ENCODE peak calls at places on chromosomes 16 and 17, in five cellular contexts. One of them, this sample, is unnamed.

GRCh38 chr17:76383645-76384221 is 676 bp upstream of the SPHK1 start:
- DNase-seq in IMR-90: peak; percentile 53
- DNase-seq in HepG2: peak; percentile 63
- DNase-seq in GM12878: no peak
- DNase-seq in K562: peak; percentile 82
- DNase-seq in this sample: peak; percentile 90

GRCh38 chr16:66107661-66108060 is 258.8 kb upstream of the CDH5 start:
- DNase-seq in K562: no peak
- DNase-seq in GM12878: no peak
- DNase-seq in HepG2: no peak
- DNase-seq in IMR-90: peak; percentile 93
- DNase-seq in this sample: no peak

GRCh38 chr16:49956915-49957314 is 68.1 kb upstream of the CNEP1R1 start:
- DNase-seq in GM12878: no peak
- DNase-seq in K562: no peak
- DNase-seq in HepG2: no peak
- DNase-seq in IMR-90: no peak
- DNase-seq in this sample: no peak

GRCh38 chr17:19979917-19980770 is 2.5 kb upstream of the AKAP10 start:
- DNase-seq in IMR-90: no peak
- DNase-seq in K562: no peak
- DNase-seq in GM12878: no peak
- DNase-seq in HepG2: no peak
- DNase-seq in this sample: no peak

GRCh38 chr17:20926532-20926931 is 116.3 kb downstream of the USP22 start:
- DNase-seq in HepG2: no peak
- DNase-seq in K562: no peak
- DNase-seq in IMR-90: peak; percentile 50
- DNase-seq in GM12878: no peak
- DNase-seq in this sample: no peak

GRCh38 chr16:29911676-29912010 is 11.4 kb downstream of the ASPHD1 start:
- DNase-seq in GM12878: no peak
- DNase-seq in IMR-90: no peak
- DNase-seq in K562: no peak
- DNase-seq in HepG2: no peak
- DNase-seq in this sample: no peak

GRCh38 chr16:12728471-12728870 is 75.2 kb downstream of the CPPED1 start:
- DNase-seq in GM12878: no peak
- DNase-seq in IMR-90: no peak
- DNase-seq in K562: no peak
- DNase-seq in HepG2: no peak
- DNase-seq in this sample: no peak

GRCh38 chr17:5587431-5588032 is 3.2 kb upstream of the NLRP1 start:
- DNase-seq in HepG2: peak; percentile 81
- DNase-seq in IMR-90: peak; percentile 76
- DNase-seq in GM12878: no peak
- DNase-seq in K562: peak; percentile 73
- DNase-seq in this sample: peak; percentile 68

GRCh38 chr16:77675464-77676324 is 46.6 kb upstream of the NUDT7 start:
- DNase-seq in GM12878: peak; percentile 24
- DNase-seq in K562: peak; percentile 71
- DNase-seq in IMR-90: peak; percentile 78
- DNase-seq in HepG2: peak; percentile 74
- DNase-seq in this sample: peak; percentile 79

GRCh38 chr17:11506635-11507034 is 91.6 kb upstream of the DNAH9 start:
- DNase-seq in K562: peak; percentile 15
- DNase-seq in IMR-90: no peak
- DNase-seq in GM12878: no peak
- DNase-seq in HepG2: peak; percentile 5
- DNase-seq in this sample: no peak

GRCh38 chr17:6120351-6120750 is 50.2 kb downstream of the WSCD1 start:
- DNase-seq in IMR-90: no peak
- DNase-seq in HepG2: no peak
- DNase-seq in GM12878: no peak
- DNase-seq in K562: no peak
- DNase-seq in this sample: no peak

GRCh38 chr17:73901661-73902415 is 257.6 kb upstream of the SDK2 start:
- DNase-seq in HepG2: no peak
- DNase-seq in GM12878: no peak
- DNase-seq in K562: no peak
- DNase-seq in IMR-90: no peak
- DNase-seq in this sample: no peak

GRCh38 chr17:73196500-73196899 is 3.6 kb downstream of the COG1 start:
- DNase-seq in HepG2: no peak
- DNase-seq in GM12878: no peak
- DNase-seq in IMR-90: no peak
- DNase-seq in K562: peak; percentile 20
- DNase-seq in this sample: no peak

GRCh38 chr16:29824589-29825144 is 4.4 kb downstream of the MVP start:
- DNase-seq in GM12878: no peak
- DNase-seq in HepG2: no peak
- DNase-seq in IMR-90: peak; percentile 91
- DNase-seq in K562: no peak
- DNase-seq in this sample: no peak

GRCh38 chr16:47358816-47359215 is 102.0 kb downstream of the ITFG1 start:
- DNase-seq in GM12878: no peak
- DNase-seq in IMR-90: peak; percentile 37
- DNase-seq in K562: peak; percentile 3
- DNase-seq in HepG2: no peak
- DNase-seq in this sample: no peak

GRCh38 chr16:84062734-84063640 is 20.4 kb upstream of the SLC38A8 start:
- DNase-seq in HepG2: peak; percentile 59
- DNase-seq in IMR-90: peak; percentile 74
- DNase-seq in GM12878: no peak
- DNase-seq in K562: peak; percentile 85
- DNase-seq in this sample: peak; percentile 86

GRCh38 chr17:82933006-82933310 is 93.1 kb upstream of the ZNF750 start:
- DNase-seq in HepG2: no peak
- DNase-seq in IMR-90: no peak
- DNase-seq in GM12878: no peak
- DNase-seq in K562: no peak
- DNase-seq in this sample: no peak

GRCh38 chr17:33142703-33143299 is 150.3 kb downstream of the ASIC2 start:
- DNase-seq in K562: peak; percentile 50
- DNase-seq in GM12878: no peak
- DNase-seq in HepG2: no peak
- DNase-seq in IMR-90: peak; percentile 24
- DNase-seq in this sample: no peak

GRCh38 chr16:86396918-86397317 is 113.4 kb upstream of the FOXF1 start:
- DNase-seq in GM12878: no peak
- DNase-seq in HepG2: no peak
- DNase-seq in IMR-90: peak; percentile 95
- DNase-seq in K562: no peak
- DNase-seq in this sample: no peak

GRCh38 chr16:55817236-55817912 is 15.5 kb downstream of the CES1 start:
- DNase-seq in K562: no peak
- DNase-seq in GM12878: no peak
- DNase-seq in HepG2: no peak
- DNase-seq in IMR-90: no peak
- DNase-seq in this sample: no peak

GRCh38 chr17:53033297-53033696 is 789.4 kb upstream of the KIF2B start:
- DNase-seq in K562: no peak
- DNase-seq in HepG2: peak; percentile 30
- DNase-seq in GM12878: no peak
- DNase-seq in IMR-90: no peak
- DNase-seq in this sample: no peak

GRCh38 chr17:3989156-3989886 is 25.1 kb upstream of the ATP2A3 start:
- DNase-seq in HepG2: no peak
- DNase-seq in GM12878: no peak
- DNase-seq in IMR-90: no peak
- DNase-seq in K562: no peak
- DNase-seq in this sample: peak; percentile 14

GRCh38 chr17:36934144-36934758 is 3.0 kb upstream of the LHX1 start:
- DNase-seq in K562: no peak
- DNase-seq in IMR-90: no peak
- DNase-seq in HepG2: no peak
- DNase-seq in GM12878: no peak
- DNase-seq in this sample: peak; percentile 68

GRCh38 chr16:24853169-24853824 is 7.5 kb downstream of the SLC5A11 start:
- DNase-seq in IMR-90: no peak
- DNase-seq in HepG2: no peak
- DNase-seq in K562: no peak
- DNase-seq in GM12878: no peak
- DNase-seq in this sample: no peak

GRCh38 chr16:24850289-24850931 is 4.6 kb downstream of the SLC5A11 start:
- DNase-seq in K562: no peak
- DNase-seq in IMR-90: peak; percentile 84
- DNase-seq in GM12878: no peak
- DNase-seq in HepG2: no peak
- DNase-seq in this sample: no peak

GRCh38 chr16:24851700-24852099 is 5.9 kb downstream of the SLC5A11 start:
- DNase-seq in IMR-90: peak; percentile 75
- DNase-seq in K562: no peak
- DNase-seq in GM12878: no peak
- DNase-seq in HepG2: no peak
- DNase-seq in this sample: no peak

GRCh38 chr16:24853830-24854229 is 8.1 kb downstream of the SLC5A11 start:
- DNase-seq in K562: no peak
- DNase-seq in GM12878: no peak
- DNase-seq in IMR-90: peak; percentile 66
- DNase-seq in HepG2: no peak
- DNase-seq in this sample: peak; percentile 75

DNA sequence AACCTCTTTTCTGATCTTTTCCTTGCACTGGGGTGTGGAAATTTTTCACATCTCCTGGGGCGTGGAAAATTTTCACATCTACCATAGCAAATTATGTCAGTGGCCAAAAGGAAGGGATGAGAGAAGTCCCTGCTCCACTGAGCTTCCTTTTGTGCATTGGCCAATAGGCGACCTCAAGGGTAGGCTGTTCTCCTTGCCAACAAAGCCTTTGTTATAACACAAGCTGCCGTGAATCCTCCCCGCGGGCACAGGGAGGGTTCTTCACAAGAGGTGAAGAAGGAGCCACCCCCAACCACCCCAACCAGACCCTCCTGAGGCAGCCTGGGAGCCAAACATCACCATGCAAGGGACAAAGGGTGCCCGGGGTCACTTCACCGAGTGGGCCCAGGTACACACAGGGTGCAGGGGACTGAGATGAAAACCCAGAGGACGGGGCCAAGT is 6.5 kb downstream of the SLC5A11 start:
- DNase-seq in IMR-90: no peak
- DNase-seq in HepG2: no peak
- DNase-seq in K562: no peak
- DNase-seq in GM12878: no peak
- DNase-seq in this sample: no peak
- TF ChIP-seq MXI1 in IMR-90: no peak
- TF ChIP-seq MXI1 in HepG2: no peak
- TF ChIP-seq MXI1 in K562: no peak
- TF ChIP-seq MXI1 in GM12878: no peak
- TF ChIP-seq MXI1 in this sample: no peak

GRCh38 chr17:80394629-80395216 is 20.2 kb upstream of the ENDOV start:
- DNase-seq in HepG2: no peak
- DNase-seq in GM12878: no peak
- DNase-seq in K562: no peak
- DNase-seq in IMR-90: no peak
- DNase-seq in this sample: no peak
- TF ChIP-seq MXI1 in HepG2: no peak
- TF ChIP-seq MXI1 in GM12878: no peak
- TF ChIP-seq MXI1 in K562: no peak
- TF ChIP-seq MXI1 in IMR-90: no peak
- TF ChIP-seq MXI1 in this sample: no peak

GRCh38 chr17:62996221-62996620 is 30.2 kb downstream of the TANC2 start:
- DNase-seq in K562: no peak
- DNase-seq in GM12878: no peak
- DNase-seq in IMR-90: no peak
- DNase-seq in HepG2: no peak
- DNase-seq in this sample: no peak

GRCh38 chr17:62995377-62995885 is 29.4 kb downstream of the TANC2 start:
- DNase-seq in GM12878: no peak
- DNase-seq in IMR-90: peak; percentile 43
- DNase-seq in HepG2: peak; percentile 20
- DNase-seq in K562: peak; percentile 73
- DNase-seq in this sample: peak; percentile 40

GRCh38 chr17:62998665-62999393 is 32.8 kb downstream of the TANC2 start:
- DNase-seq in IMR-90: no peak
- DNase-seq in GM12878: no peak
- DNase-seq in HepG2: no peak
- DNase-seq in K562: peak; percentile 14
- DNase-seq in this sample: no peak

DNA sequence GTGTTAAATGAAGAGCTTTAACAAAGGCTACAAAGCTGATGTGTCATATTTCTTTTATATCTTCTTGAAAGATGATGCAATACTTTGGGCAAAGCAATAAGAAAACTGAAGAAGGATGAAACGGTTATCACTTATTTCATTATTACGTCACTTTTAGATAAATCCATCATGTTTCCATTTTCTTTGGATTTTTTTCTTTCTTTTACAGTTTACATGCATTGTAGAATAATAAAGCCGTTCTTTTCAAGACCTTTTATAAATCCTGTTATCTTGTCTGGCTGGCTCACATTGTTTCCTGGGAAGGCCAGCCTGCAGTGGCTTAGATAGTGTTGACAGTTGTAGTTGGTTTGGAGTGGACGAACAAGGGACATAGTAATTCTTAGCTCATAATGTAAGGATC is 28.9 kb downstream of the TANC2 start:
- DNase-seq in K562: peak; percentile 71
- DNase-seq in GM12878: no peak
- DNase-seq in HepG2: no peak
- DNase-seq in IMR-90: peak; percentile 15
- DNase-seq in this sample: no peak
- TF ChIP-seq MXI1 in K562: no peak
- TF ChIP-seq MXI1 in GM12878: no peak
- TF ChIP-seq MXI1 in HepG2: no peak
- TF ChIP-seq MXI1 in IMR-90: no peak
- TF ChIP-seq MXI1 in this sample: no peak

GRCh38 chr16:27859020-27859419 is 204.5 kb downstream of the GSG1L start:
- DNase-seq in K562: peak; percentile 14
- DNase-seq in GM12878: no peak
- DNase-seq in IMR-90: no peak
- DNase-seq in HepG2: peak; percentile 11
- DNase-seq in this sample: no peak
- TF ChIP-seq MXI1 in K562: no peak
- TF ChIP-seq MXI1 in GM12878: no peak
- TF ChIP-seq MXI1 in IMR-90: no peak
- TF ChIP-seq MXI1 in HepG2: no peak
- TF ChIP-seq MXI1 in this sample: no peak

GRCh38 chr16:71610447-71610846 is 15.5 kb upstream of the MARVELD3 start:
- DNase-seq in HepG2: no peak
- DNase-seq in K562: no peak
- DNase-seq in GM12878: no peak
- DNase-seq in IMR-90: no peak
- DNase-seq in this sample: no peak

GRCh38 chr16:71609066-71609465 is 16.9 kb upstream of the MARVELD3 start:
- DNase-seq in HepG2: no peak
- DNase-seq in IMR-90: no peak
- DNase-seq in K562: no peak
- DNase-seq in GM12878: no peak
- DNase-seq in this sample: no peak

GRCh38 chr16:71610936-71611871 is 14.8 kb upstream of the MARVELD3 start:
- DNase-seq in IMR-90: peak; percentile 37
- DNase-seq in GM12878: peak; percentile 25
- DNase-seq in HepG2: peak; percentile 72
- DNase-seq in K562: peak; percentile 80
- DNase-seq in this sample: peak; percentile 91
- TF ChIP-seq MXI1 in IMR-90: no peak
- TF ChIP-seq MXI1 in GM12878: no peak
- TF ChIP-seq MXI1 in HepG2: no peak
- TF ChIP-seq MXI1 in K562: no peak
- TF ChIP-seq MXI1 in this sample: no peak